ENCODE peak calls at places on chromosomes 1 and 21, in ten cellular contexts. One of them, this sample, is unnamed.

GRCh38 chr21:44618504-44618903 is 6.6 kb downstream of the KRTAP10-8 start:
- DNase-seq in ovary: no peak
- DNase-seq in lower lobe of right lung: peak; percentile 53
- DNase-seq in CD8-positive, alpha-beta T cell: no peak
- DNase-seq in NB4: peak; percentile 25
- DNase-seq in progenitor cell of endocrine pancreas: no peak
- DNase-seq in MCF 10A: no peak
- DNase-seq in osteocyte: peak; percentile 49
- DNase-seq in cardiac muscle cell: no peak
- DNase-seq in stomach: no peak
- DNase-seq in this sample: no peak

GRCh38 chr1:168469690-168470089 is 74.1 kb downstream of the XCL2 start:
- DNase-seq in ovary: peak; percentile 39
- DNase-seq in progenitor cell of endocrine pancreas: no peak
- DNase-seq in osteocyte: no peak
- DNase-seq in MCF 10A: peak; percentile 90
- DNase-seq in lower lobe of right lung: no peak
- DNase-seq in NB4: peak; percentile 85
- DNase-seq in cardiac muscle cell: no peak
- DNase-seq in CD8-positive, alpha-beta T cell: peak; percentile 18
- DNase-seq in stomach: peak; percentile 34
- DNase-seq in this sample: no peak

GRCh38 chr1:9086796-9087195 is 17.4 kb upstream of the SLC2A5 start:
- DNase-seq in osteocyte: no peak
- DNase-seq in MCF 10A: no peak
- DNase-seq in progenitor cell of endocrine pancreas: no peak
- DNase-seq in lower lobe of right lung: no peak
- DNase-seq in cardiac muscle cell: no peak
- DNase-seq in CD8-positive, alpha-beta T cell: no peak
- DNase-seq in stomach: no peak
- DNase-seq in NB4: no peak
- DNase-seq in ovary: no peak
- DNase-seq in this sample: no peak

GRCh38 chr1:109277434-109278204 is 5.3 kb downstream of the PSRC1 start:
- DNase-seq in ovary: peak; percentile 33
- DNase-seq in stomach: peak; percentile 84
- DNase-seq in cardiac muscle cell: peak; percentile 75
- DNase-seq in lower lobe of right lung: peak; percentile 91
- DNase-seq in progenitor cell of endocrine pancreas: peak; percentile 77
- DNase-seq in NB4: peak; percentile 73
- DNase-seq in CD8-positive, alpha-beta T cell: peak; percentile 31
- DNase-seq in MCF 10A: peak; percentile 70
- DNase-seq in osteocyte: peak; percentile 88
- DNase-seq in this sample: peak; percentile 46

GRCh38 chr1:90731382-90732050 is 14.4 kb upstream of the BARHL2 start:
- DNase-seq in progenitor cell of endocrine pancreas: no peak
- DNase-seq in NB4: no peak
- DNase-seq in stomach: no peak
- DNase-seq in lower lobe of right lung: no peak
- DNase-seq in osteocyte: no peak
- DNase-seq in MCF 10A: no peak
- DNase-seq in ovary: no peak
- DNase-seq in CD8-positive, alpha-beta T cell: no peak
- DNase-seq in cardiac muscle cell: no peak
- DNase-seq in this sample: no peak

GRCh38 chr1:204872262-204872881 is 1.7 kb downstream of the NFASC start:
- DNase-seq in lower lobe of right lung: no peak
- DNase-seq in MCF 10A: no peak
- DNase-seq in NB4: no peak
- DNase-seq in cardiac muscle cell: no peak
- DNase-seq in ovary: no peak
- DNase-seq in stomach: no peak
- DNase-seq in osteocyte: no peak
- DNase-seq in progenitor cell of endocrine pancreas: no peak
- DNase-seq in CD8-positive, alpha-beta T cell: no peak
- DNase-seq in this sample: no peak

GRCh38 chr1:229258031-229258850 is 12.7 kb upstream of the RAB4A start:
- DNase-seq in CD8-positive, alpha-beta T cell: peak; percentile 53
- DNase-seq in NB4: peak; percentile 78
- DNase-seq in cardiac muscle cell: peak; percentile 79
- DNase-seq in progenitor cell of endocrine pancreas: peak; percentile 46
- DNase-seq in MCF 10A: peak; percentile 88
- DNase-seq in osteocyte: no peak
- DNase-seq in stomach: peak; percentile 71
- DNase-seq in ovary: peak; percentile 56
- DNase-seq in lower lobe of right lung: no peak
- DNase-seq in this sample: peak; percentile 16

GRCh38 chr1:179867493-179868330 is 9.9 kb downstream of the TOR1AIP2 start:
- DNase-seq in NB4: peak; percentile 57
- DNase-seq in ovary: no peak
- DNase-seq in lower lobe of right lung: no peak
- DNase-seq in cardiac muscle cell: peak; percentile 75
- DNase-seq in progenitor cell of endocrine pancreas: peak; percentile 17
- DNase-seq in osteocyte: no peak
- DNase-seq in CD8-positive, alpha-beta T cell: peak; percentile 34
- DNase-seq in MCF 10A: peak; percentile 79
- DNase-seq in stomach: peak; percentile 65
- DNase-seq in this sample: no peak

GRCh38 chr1:108199781-108200626 is at the start of gene SLC25A24:
- DNase-seq in osteocyte: peak; percentile 91
- DNase-seq in cardiac muscle cell: peak; percentile 87
- DNase-seq in CD8-positive, alpha-beta T cell: peak; percentile 63
- DNase-seq in stomach: peak; percentile 83
- DNase-seq in lower lobe of right lung: peak; percentile 92
- DNase-seq in ovary: peak; percentile 69
- DNase-seq in MCF 10A: peak; percentile 81
- DNase-seq in progenitor cell of endocrine pancreas: peak; percentile 73
- DNase-seq in NB4: peak; percentile 77
- DNase-seq in this sample: no peak

GRCh38 chr1:108201682-108202081 is 1.5 kb upstream of the SLC25A24 start:
- DNase-seq in osteocyte: no peak
- DNase-seq in ovary: no peak
- DNase-seq in stomach: no peak
- DNase-seq in NB4: no peak
- DNase-seq in cardiac muscle cell: no peak
- DNase-seq in progenitor cell of endocrine pancreas: no peak
- DNase-seq in MCF 10A: no peak
- DNase-seq in lower lobe of right lung: no peak
- DNase-seq in CD8-positive, alpha-beta T cell: no peak
- DNase-seq in this sample: no peak

GRCh38 chr1:108199231-108199657 is 899 bp downstream of the SLC25A24 start:
- DNase-seq in stomach: no peak
- DNase-seq in MCF 10A: peak; percentile 39
- DNase-seq in lower lobe of right lung: no peak
- DNase-seq in osteocyte: no peak
- DNase-seq in NB4: peak; percentile 26
- DNase-seq in ovary: no peak
- DNase-seq in cardiac muscle cell: no peak
- DNase-seq in progenitor cell of endocrine pancreas: no peak
- DNase-seq in CD8-positive, alpha-beta T cell: no peak
- DNase-seq in this sample: no peak

DNA sequence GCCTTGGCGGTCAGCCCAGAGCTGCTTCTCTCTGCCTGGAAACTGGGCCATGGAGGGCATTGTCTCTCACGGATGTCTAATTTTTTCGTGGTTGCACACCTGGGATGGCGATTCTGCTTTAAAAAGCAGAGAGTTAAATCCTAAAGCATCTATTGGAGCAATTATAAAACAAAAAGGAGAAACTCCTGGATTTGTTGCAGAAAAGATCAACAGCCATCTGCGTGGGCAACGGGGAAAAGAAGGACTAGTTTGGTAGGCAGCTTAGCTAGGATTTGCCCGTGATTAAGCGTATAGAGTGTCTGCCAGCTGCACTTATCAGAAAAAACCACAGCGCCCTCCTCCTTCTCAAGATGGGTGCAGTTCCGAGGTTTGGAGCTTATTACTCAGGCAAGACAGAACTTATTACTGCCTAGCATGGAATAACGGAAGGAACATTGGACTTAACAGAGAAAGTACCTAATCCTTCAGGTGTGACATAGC is 524 bp upstream of the SLC25A24 start:
- DNase-seq in lower lobe of right lung: no peak
- DNase-seq in CD8-positive, alpha-beta T cell: peak; percentile 19
- DNase-seq in MCF 10A: peak; percentile 77
- DNase-seq in stomach: peak; percentile 38
- DNase-seq in NB4: peak; percentile 79
- DNase-seq in osteocyte: no peak
- DNase-seq in cardiac muscle cell: peak; percentile 31
- DNase-seq in ovary: peak; percentile 13
- DNase-seq in progenitor cell of endocrine pancreas: no peak
- DNase-seq in this sample: no peak
- TF ChIP-seq CTCF in lower lobe of right lung: no peak
- TF ChIP-seq CTCF in CD8-positive, alpha-beta T cell: no peak
- TF ChIP-seq CTCF in MCF 10A: no peak
- TF ChIP-seq CTCF in stomach: no peak
- TF ChIP-seq CTCF in NB4: peak; percentile 4
- TF ChIP-seq CTCF in osteocyte: peak; percentile 37
- TF ChIP-seq CTCF in cardiac muscle cell: peak; percentile 29
- TF ChIP-seq CTCF in ovary: no peak
- TF ChIP-seq CTCF in progenitor cell of endocrine pancreas: peak; percentile 16
- TF ChIP-seq CTCF in this sample: peak; percentile 20

GRCh38 chr1:19209990-19210771 is at the start of gene UBR4:
- DNase-seq in MCF 10A: peak; percentile 95
- DNase-seq in stomach: peak; percentile 97
- DNase-seq in progenitor cell of endocrine pancreas: peak; percentile 94
- DNase-seq in CD8-positive, alpha-beta T cell: peak; percentile 94
- DNase-seq in NB4: peak; percentile 97
- DNase-seq in cardiac muscle cell: peak; percentile 96
- DNase-seq in osteocyte: peak; percentile 98
- DNase-seq in ovary: peak; percentile 94
- DNase-seq in lower lobe of right lung: peak; percentile 97
- DNase-seq in this sample: peak; percentile 86
- TF ChIP-seq CTCF in MCF 10A: no peak
- TF ChIP-seq CTCF in stomach: no peak
- TF ChIP-seq CTCF in progenitor cell of endocrine pancreas: no peak
- TF ChIP-seq CTCF in CD8-positive, alpha-beta T cell: no peak
- TF ChIP-seq CTCF in NB4: no peak
- TF ChIP-seq CTCF in cardiac muscle cell: no peak
- TF ChIP-seq CTCF in osteocyte: no peak
- TF ChIP-seq CTCF in ovary: no peak
- TF ChIP-seq CTCF in lower lobe of right lung: peak; percentile 10
- TF ChIP-seq CTCF in this sample: no peak

DNA sequence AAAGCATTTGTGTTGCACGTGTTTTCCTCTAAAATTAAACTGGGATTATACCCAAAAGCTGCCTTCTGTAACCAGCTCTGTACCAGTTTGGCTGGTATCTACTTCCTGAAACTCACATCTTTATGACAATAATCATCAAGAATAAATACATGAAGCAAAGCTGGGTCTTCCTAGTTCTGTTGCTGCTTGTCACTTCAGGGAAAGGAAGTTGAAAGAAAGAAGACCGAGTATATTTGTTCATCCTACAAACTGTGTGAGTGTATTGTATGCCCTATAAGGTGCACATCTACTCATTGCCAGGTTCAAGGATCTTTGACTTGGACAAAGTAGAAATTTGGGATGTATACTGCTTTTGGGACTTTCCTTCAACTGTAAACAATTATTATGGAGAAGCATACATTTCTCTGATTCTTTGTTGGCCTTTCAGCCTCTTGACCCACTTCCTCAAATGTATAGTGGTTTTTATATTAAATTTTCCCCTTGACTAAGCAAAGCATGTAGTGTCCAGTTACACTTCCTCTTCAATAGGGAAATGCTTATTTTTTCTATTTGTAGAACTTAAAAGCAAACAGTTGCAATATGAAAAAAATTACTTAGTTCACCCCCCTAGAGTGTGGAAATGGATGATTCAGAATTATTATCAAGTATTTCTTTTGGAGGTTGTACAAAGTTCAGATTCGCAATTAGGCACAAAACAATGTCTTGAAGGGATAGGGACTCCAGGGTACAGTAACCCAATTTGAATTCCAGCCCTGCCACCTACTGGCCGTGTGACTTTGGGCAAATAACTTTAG is 28.9 kb upstream of the IFNGR2 start:
- DNase-seq in lower lobe of right lung: no peak
- DNase-seq in progenitor cell of endocrine pancreas: no peak
- DNase-seq in osteocyte: no peak
- DNase-seq in NB4: peak; percentile 82
- DNase-seq in ovary: no peak
- DNase-seq in CD8-positive, alpha-beta T cell: peak; percentile 38
- DNase-seq in MCF 10A: peak; percentile 72
- DNase-seq in stomach: peak; percentile 58
- DNase-seq in cardiac muscle cell: peak; percentile 29
- DNase-seq in this sample: peak; percentile 46
- TF ChIP-seq CTCF in lower lobe of right lung: peak; percentile 69
- TF ChIP-seq CTCF in progenitor cell of endocrine pancreas: peak; percentile 54
- TF ChIP-seq CTCF in osteocyte: peak; percentile 69
- TF ChIP-seq CTCF in NB4: peak; percentile 69
- TF ChIP-seq CTCF in ovary: no peak
- TF ChIP-seq CTCF in CD8-positive, alpha-beta T cell: peak; percentile 66
- TF ChIP-seq CTCF in MCF 10A: peak; percentile 54
- TF ChIP-seq CTCF in stomach: no peak
- TF ChIP-seq CTCF in cardiac muscle cell: peak; percentile 68
- TF ChIP-seq CTCF in this sample: peak; percentile 62

GRCh38 chr1:236124965-236125364 is 17.4 kb upstream of the GPR137B start:
- DNase-seq in lower lobe of right lung: no peak
- DNase-seq in NB4: peak; percentile 32
- DNase-seq in CD8-positive, alpha-beta T cell: no peak
- DNase-seq in osteocyte: no peak
- DNase-seq in progenitor cell of endocrine pancreas: no peak
- DNase-seq in cardiac muscle cell: no peak
- DNase-seq in ovary: no peak
- DNase-seq in stomach: no peak
- DNase-seq in MCF 10A: no peak
- DNase-seq in this sample: no peak
- TF ChIP-seq CTCF in lower lobe of right lung: no peak
- TF ChIP-seq CTCF in NB4: peak; percentile 5
- TF ChIP-seq CTCF in CD8-positive, alpha-beta T cell: no peak
- TF ChIP-seq CTCF in osteocyte: no peak
- TF ChIP-seq CTCF in progenitor cell of endocrine pancreas: peak; percentile 10
- TF ChIP-seq CTCF in cardiac muscle cell: no peak
- TF ChIP-seq CTCF in ovary: no peak
- TF ChIP-seq CTCF in stomach: no peak
- TF ChIP-seq CTCF in MCF 10A: no peak
- TF ChIP-seq CTCF in this sample: peak; percentile 46